ENCODE peak calls at places on chromosomes 1 and 21, in four cellular contexts. L, Z, M and B are unnamed samples.

GRCh38 chr1:85277027-85277625 is 694 bp upstream of the BCL10 start:
- DNase-seq in M (peak), L (no peak), Z (no peak), B (no peak)

GRCh38 chr1:98051065-98051675 is 130.3 kb upstream of the DPYD start:
- DNase-seq in Z (peak), L (no peak), M (peak), B (peak)

GRCh38 chr1:170253180-170253579 is 107.4 kb downstream of the NTMT2 start:
- DNase-seq in L (no peak), Z (no peak), M (no peak), B (no peak)

GRCh38 chr1:94301186-94301585 is 63.8 kb upstream of the ARHGAP29 start:
- DNase-seq in M (no peak), L (no peak), Z (no peak), B (no peak)

GRCh38 chr1:10867914-10868598 is 71.6 kb upstream of the CASZ1 start:
- DNase-seq in M (no peak), Z (no peak), L (no peak), B (no peak)

GRCh38 chr1:40922969-40923368 is 56.5 kb upstream of the CTPS1 start:
- DNase-seq in L (no peak), M (no peak), Z (no peak), B (no peak)

GRCh38 chr1:216815239-216815955 is 92.2 kb upstream of the ESRRG start:
- DNase-seq in Z (no peak), L (no peak), M (no peak), B (no peak)

GRCh38 chr1:202343652-202344349 is 2.1 kb upstream of the UBE2T start:
- DNase-seq in L (peak), Z (no peak), M (no peak), B (no peak)

GRCh38 chr1:98044766-98045165 is 123.9 kb upstream of the DPYD start:
- DNase-seq in Z (no peak), L (no peak), M (no peak), B (no peak)

GRCh38 chr1:43232482-43232881 is 37.3 kb upstream of the TMEM125 start:
- DNase-seq in Z (no peak), L (no peak), M (no peak), B (no peak)

GRCh38 chr1:230815277-230815676 is 53.0 kb downstream of the C1orf198 start:
- DNase-seq in M (no peak), L (no peak), Z (no peak), B (no peak)

GRCh38 chr21:26659181-26659580 is 86.1 kb upstream of the CYYR1 start:
- DNase-seq in L (no peak), M (no peak), Z (no peak), B (no peak)

GRCh38 chr1:43205671-43206070 is 33.5 kb downstream of the CFAP57 start:
- DNase-seq in L (no peak), Z (no peak), M (no peak), B (no peak)

GRCh38 chr1:59730759-59731478 is 83.8 kb upstream of the HOOK1 start:
- DNase-seq in M (peak), L (no peak), Z (peak), B (peak)

GRCh38 chr1:240794061-240794843 is 182.3 kb upstream of the GREM2 start:
- DNase-seq in Z (no peak), L (peak), M (no peak), B (no peak)

GRCh38 chr1:15966081-15966955 is 9.6 kb downstream of the ZBTB17 start:
- DNase-seq in M (no peak), L (peak), Z (no peak), B (no peak)

GRCh38 chr1:48938975-48939374 is 162.3 kb upstream of the BEND5 start:
- DNase-seq in M (no peak), L (no peak), Z (no peak), B (no peak)